ENCODE peak calls at places on chromosome 11, in four cellular contexts. V, S, Q and R are unnamed samples.

GRCh38 chr11:65726660-65727059 is 6.1 kb upstream of the RNASEH2C start:
- DNase-seq in V (no peak), S (no peak), Q (no peak), R (no peak)

GRCh38 chr11:11706022-11706421 is 84.2 kb upstream of the GALNT18 start:
- DNase-seq in S (no peak), Q (no peak), V (no peak), R (no peak)

GRCh38 chr11:83035070-83035854 is 36.4 kb downstream of the RAB30 start:
- DNase-seq in Q (no peak), S (no peak), V (no peak), R (no peak)

GRCh38 chr11:125263268-125263790 is 98.8 kb downstream of the PKNOX2 start:
- DNase-seq in S (no peak), V (no peak), Q (no peak), R (no peak)

GRCh38 chr11:1883342-1884122 is 8.2 kb downstream of the PRR33 start:
- DNase-seq in Q (no peak), S (no peak), V (no peak), R (no peak)

GRCh38 chr11:130465259-130465658 is 16.8 kb downstream of the ADAMTS15 start:
- DNase-seq in S (no peak), Q (no peak), V (no peak), R (no peak)

GRCh38 chr11:47179655-47179991 is 2.9 kb upstream of the ARFGAP2 start:
- DNase-seq in V (no peak), Q (no peak), S (peak), R (no peak)

GRCh38 chr11:109511598-109511997 is 89.6 kb downstream of the C11orf87 start:
- DNase-seq in Q (no peak), S (no peak), V (no peak), R (no peak)

GRCh38 chr11:133040289-133040893 is 491.9 kb downstream of the OPCML start:
- DNase-seq in Q (peak), S (no peak), V (no peak), R (no peak)

GRCh38 chr11:42890773-42891172 is 421.0 kb upstream of the API5 start:
- DNase-seq in Q (no peak), S (no peak), V (no peak), R (no peak)

GRCh38 chr11:16278986-16279385 is 77.4 kb downstream of the SOX6 start:
- DNase-seq in V (no peak), Q (peak), S (no peak), R (no peak)